ENCODE peak calls at places on chromosome 18, in six cellular contexts. One of them, this sample, is unnamed.
A peak's percentile ranks its signal among the peaks of the same experiment; 100 is the strongest.

GRCh38 chr18:596288-596881 is 403 bp upstream of the CLUL1 start:
- DNase-seq in GM23338: peak; percentile 85
- DNase-seq in colonic mucosa: peak; percentile 72
- DNase-seq in AG09309: no peak
- DNase-seq in HFF-Myc: no peak
- DNase-seq in thoracic aorta: no peak
- DNase-seq in this sample: no peak

GRCh38 chr18:74190086-74190485 is 41.8 kb downstream of the TIMM21 start:
- DNase-seq in GM23338: no peak
- DNase-seq in colonic mucosa: no peak
- DNase-seq in AG09309: no peak
- DNase-seq in HFF-Myc: no peak
- DNase-seq in thoracic aorta: no peak
- DNase-seq in this sample: peak; percentile 26

GRCh38 chr18:2911533-2911932 is 64.7 kb downstream of the EMILIN2 start:
- DNase-seq in GM23338: no peak
- DNase-seq in colonic mucosa: no peak
- DNase-seq in AG09309: no peak
- DNase-seq in HFF-Myc: no peak
- DNase-seq in thoracic aorta: no peak
- DNase-seq in this sample: no peak

GRCh38 chr18:41982942-41983660 is 28.1 kb downstream of the PIK3C3 start:
- DNase-seq in GM23338: no peak
- DNase-seq in colonic mucosa: no peak
- DNase-seq in AG09309: no peak
- DNase-seq in HFF-Myc: no peak
- DNase-seq in thoracic aorta: no peak
- DNase-seq in this sample: no peak

GRCh38 chr18:55781481-55781957 is 193.5 kb upstream of the TCF4 start:
- DNase-seq in GM23338: peak; percentile 83
- DNase-seq in colonic mucosa: no peak
- DNase-seq in AG09309: no peak
- DNase-seq in HFF-Myc: peak; percentile 57
- DNase-seq in thoracic aorta: no peak
- DNase-seq in this sample: peak; percentile 14

GRCh38 chr18:2027026-2027425 is 544.3 kb downstream of the METTL4 start:
- DNase-seq in GM23338: no peak
- DNase-seq in colonic mucosa: no peak
- DNase-seq in AG09309: no peak
- DNase-seq in HFF-Myc: no peak
- DNase-seq in thoracic aorta: no peak
- DNase-seq in this sample: no peak

GRCh38 chr18:50737127-50737526 is 82.7 kb downstream of the MRO start:
- DNase-seq in GM23338: no peak
- DNase-seq in colonic mucosa: no peak
- DNase-seq in AG09309: no peak
- DNase-seq in HFF-Myc: no peak
- DNase-seq in thoracic aorta: no peak
- DNase-seq in this sample: no peak

GRCh38 chr18:3604626-3605408 is 154.8 kb downstream of the TGIF1 start:
- DNase-seq in GM23338: peak; percentile 54
- DNase-seq in colonic mucosa: no peak
- DNase-seq in AG09309: peak; percentile 99
- DNase-seq in HFF-Myc: peak; percentile 82
- DNase-seq in thoracic aorta: no peak
- DNase-seq in this sample: peak; percentile 98

GRCh38 chr18:74512321-74513053 is 16.3 kb downstream of the CNDP2 start:
- DNase-seq in GM23338: no peak
- DNase-seq in colonic mucosa: no peak
- DNase-seq in AG09309: no peak
- DNase-seq in HFF-Myc: no peak
- DNase-seq in thoracic aorta: no peak
- DNase-seq in this sample: no peak

DNA sequence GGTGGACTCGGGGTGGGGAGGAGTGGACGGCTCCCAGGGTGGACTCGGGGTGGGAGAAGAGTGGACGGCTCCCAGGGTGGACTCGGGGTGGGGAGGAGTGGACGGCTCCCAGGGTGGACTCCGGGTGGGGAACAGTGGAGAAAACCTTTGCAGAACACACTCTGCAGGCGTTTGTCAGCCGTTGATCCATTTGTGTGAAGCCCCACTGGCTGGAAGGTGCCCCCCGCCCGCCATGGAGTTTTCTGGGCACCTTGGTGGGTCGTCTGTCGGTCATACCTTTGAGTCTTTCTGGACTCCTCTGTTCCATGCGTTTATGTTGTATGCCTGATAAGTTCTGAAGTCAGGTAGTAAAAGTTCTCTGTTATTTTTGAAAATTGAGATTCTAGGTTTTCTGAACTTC is 12.5 kb downstream of the CTDP1 start:
- DNase-seq in GM23338: no peak
- DNase-seq in colonic mucosa: no peak
- DNase-seq in AG09309: no peak
- DNase-seq in HFF-Myc: no peak
- DNase-seq in thoracic aorta: no peak
- DNase-seq in this sample: no peak
- TF ChIP-seq CTCF in GM23338: no peak
- TF ChIP-seq CTCF in colonic mucosa: no peak
- TF ChIP-seq CTCF in AG09309: no peak
- TF ChIP-seq CTCF in HFF-Myc: no peak
- TF ChIP-seq CTCF in thoracic aorta: no peak
- TF ChIP-seq CTCF in this sample: no peak

DNA sequence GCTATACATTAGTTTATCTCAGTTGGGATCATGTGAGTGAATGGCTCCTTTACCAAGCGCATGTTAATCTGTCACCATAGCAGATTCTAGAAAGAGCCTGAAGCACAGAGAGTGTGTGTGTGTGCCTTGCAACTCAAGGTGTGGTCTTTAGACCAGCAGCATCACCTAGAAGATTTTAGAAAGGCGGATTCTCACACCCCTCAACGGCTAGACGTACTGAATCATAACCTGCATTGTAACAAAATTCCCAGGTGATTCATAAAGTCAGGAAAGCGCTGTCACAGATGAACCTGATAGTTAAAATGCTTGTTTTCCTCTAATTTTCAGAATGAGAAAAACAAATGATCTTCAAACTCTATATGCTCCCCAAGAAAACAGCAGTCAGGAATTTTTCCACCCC is 45.5 kb upstream of the MAPRE2 start:
- DNase-seq in GM23338: no peak
- DNase-seq in colonic mucosa: no peak
- DNase-seq in AG09309: no peak
- DNase-seq in HFF-Myc: no peak
- DNase-seq in thoracic aorta: no peak
- DNase-seq in this sample: no peak
- H3K4me3 ChIP-seq in GM23338: no peak overlapping the region
- H3K4me3 ChIP-seq in colonic mucosa: no peak overlapping the region
- H3K4me3 ChIP-seq in AG09309: no peak overlapping the region
- H3K4me3 ChIP-seq in HFF-Myc: no peak overlapping the region
- H3K4me3 ChIP-seq in thoracic aorta: no peak overlapping the region
- H3K4me3 ChIP-seq in this sample: no peak overlapping the region

DNA sequence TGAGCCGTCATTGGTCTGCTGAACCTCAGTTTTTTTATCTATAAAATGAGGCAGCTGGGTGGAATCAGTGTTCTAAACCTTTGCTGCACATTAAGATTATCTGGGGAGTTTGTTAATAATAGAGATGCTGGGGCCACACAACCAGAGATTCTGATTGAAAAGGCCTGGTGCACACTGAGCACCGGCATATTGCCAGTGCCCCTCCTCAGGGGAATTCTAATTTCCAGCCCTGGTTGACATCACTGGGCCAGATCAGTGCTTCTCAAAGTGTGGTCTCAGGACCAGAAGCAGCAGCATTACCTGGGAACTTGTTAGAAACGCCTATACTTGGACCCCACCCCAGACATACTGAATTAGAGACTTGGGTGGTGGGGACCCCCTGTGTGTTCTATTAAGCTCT is 112.5 kb downstream of the SETBP1 start:
- DNase-seq in GM23338: no peak
- DNase-seq in colonic mucosa: no peak
- DNase-seq in AG09309: no peak
- DNase-seq in HFF-Myc: no peak
- DNase-seq in thoracic aorta: no peak
- DNase-seq in this sample: no peak
- TF ChIP-seq CTCF in GM23338: no peak
- TF ChIP-seq CTCF in colonic mucosa: no peak
- TF ChIP-seq CTCF in AG09309: no peak
- TF ChIP-seq CTCF in HFF-Myc: no peak
- TF ChIP-seq CTCF in thoracic aorta: no peak
- TF ChIP-seq CTCF in this sample: no peak

DNA sequence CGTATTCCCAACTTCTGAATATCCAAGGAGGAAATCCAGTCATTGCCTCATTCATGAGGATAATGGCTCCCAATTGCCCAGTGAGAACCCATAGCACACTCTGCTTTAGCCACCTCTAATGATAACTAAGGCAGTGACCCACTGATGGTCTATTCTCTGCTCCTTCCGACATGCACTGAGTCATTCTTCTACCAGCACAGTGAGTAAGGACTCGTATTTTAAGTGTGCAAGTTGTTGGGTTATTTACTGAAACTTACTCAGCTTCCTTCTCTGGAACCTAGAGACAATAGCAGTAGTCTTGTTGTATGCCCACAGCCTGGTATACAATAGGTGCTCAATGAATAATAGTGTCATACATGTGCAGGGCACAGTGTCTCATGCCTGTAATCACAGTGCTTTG is 81.1 kb upstream of the ZNF397 start:
- DNase-seq in GM23338: no peak
- DNase-seq in colonic mucosa: no peak
- DNase-seq in AG09309: no peak
- DNase-seq in HFF-Myc: no peak
- DNase-seq in thoracic aorta: no peak
- DNase-seq in this sample: no peak
- H3K4me3 ChIP-seq in GM23338: no peak overlapping the region
- H3K4me3 ChIP-seq in colonic mucosa: no peak overlapping the region
- H3K4me3 ChIP-seq in AG09309: no peak overlapping the region
- H3K4me3 ChIP-seq in HFF-Myc: no peak overlapping the region
- H3K4me3 ChIP-seq in thoracic aorta: no peak overlapping the region
- H3K4me3 ChIP-seq in this sample: no peak overlapping the region

GRCh38 chr18:48609114-48609513 is 70.3 kb downstream of the CTIF start:
- DNase-seq in GM23338: no peak
- DNase-seq in colonic mucosa: no peak
- DNase-seq in AG09309: no peak
- DNase-seq in HFF-Myc: no peak
- DNase-seq in thoracic aorta: no peak
- DNase-seq in this sample: no peak

GRCh38 chr18:48607049-48607984 is 68.5 kb downstream of the CTIF start:
- DNase-seq in GM23338: no peak
- DNase-seq in colonic mucosa: no peak
- DNase-seq in AG09309: peak; percentile 55
- DNase-seq in HFF-Myc: peak; percentile 59
- DNase-seq in thoracic aorta: no peak
- DNase-seq in this sample: peak; percentile 74

GRCh38 chr18:48608581-48608980 is 69.8 kb downstream of the CTIF start:
- DNase-seq in GM23338: no peak
- DNase-seq in colonic mucosa: no peak
- DNase-seq in AG09309: no peak
- DNase-seq in HFF-Myc: no peak
- DNase-seq in thoracic aorta: no peak
- DNase-seq in this sample: no peak

GRCh38 chr18:48602759-48603390 is 64.0 kb downstream of the CTIF start:
- DNase-seq in GM23338: no peak
- DNase-seq in colonic mucosa: no peak
- DNase-seq in AG09309: no peak
- DNase-seq in HFF-Myc: no peak
- DNase-seq in thoracic aorta: no peak
- DNase-seq in this sample: no peak

DNA sequence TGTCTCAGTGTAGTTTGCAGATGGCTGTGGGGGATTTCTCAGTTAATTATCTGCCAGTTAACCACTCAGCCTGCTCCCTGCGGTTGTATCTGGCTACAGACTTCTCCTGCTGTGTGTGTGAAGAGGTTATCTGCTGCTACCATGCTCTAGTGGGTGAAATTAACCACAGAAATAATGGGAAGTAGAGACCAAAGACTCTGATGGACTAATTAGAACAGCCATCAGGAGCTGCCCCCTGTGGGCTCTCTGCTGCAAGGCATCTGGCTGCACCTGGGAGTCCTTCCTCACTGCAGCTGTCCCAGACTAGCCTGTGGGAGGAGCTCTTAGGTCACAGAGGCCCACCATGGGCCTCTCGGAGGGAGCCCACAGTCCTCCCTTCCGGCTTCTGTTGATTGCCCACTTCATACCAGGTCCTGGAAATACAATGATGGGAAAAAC is 66.6 kb downstream of the CTIF start:
- DNase-seq in GM23338: peak; percentile 87
- DNase-seq in colonic mucosa: no peak
- DNase-seq in AG09309: no peak
- DNase-seq in HFF-Myc: no peak
- DNase-seq in thoracic aorta: no peak
- DNase-seq in this sample: no peak
- TF ChIP-seq CTCF in GM23338: peak; percentile 70
- TF ChIP-seq CTCF in colonic mucosa: no peak
- TF ChIP-seq CTCF in AG09309: no peak
- TF ChIP-seq CTCF in HFF-Myc: peak; percentile 34
- TF ChIP-seq CTCF in thoracic aorta: no peak
- TF ChIP-seq CTCF in this sample: peak; percentile 1

GRCh38 chr18:29157057-29157780 is 980.3 kb upstream of the CDH2 start:
- DNase-seq in GM23338: no peak
- DNase-seq in colonic mucosa: no peak
- DNase-seq in AG09309: no peak
- DNase-seq in HFF-Myc: no peak
- DNase-seq in thoracic aorta: no peak
- DNase-seq in this sample: no peak
- H3K4me3 ChIP-seq in GM23338: no peak overlapping the region
- H3K4me3 ChIP-seq in colonic mucosa: no peak overlapping the region
- H3K4me3 ChIP-seq in AG09309: no peak overlapping the region
- H3K4me3 ChIP-seq in HFF-Myc: no peak overlapping the region
- H3K4me3 ChIP-seq in thoracic aorta: no peak overlapping the region
- H3K4me3 ChIP-seq in this sample: no peak overlapping the region

GRCh38 chr18:26549486-26550435 is 1.4 kb upstream of the KCTD1 start:
- DNase-seq in GM23338: peak; percentile 71
- DNase-seq in colonic mucosa: peak; percentile 79
- DNase-seq in AG09309: peak; percentile 21
- DNase-seq in HFF-Myc: peak; percentile 47
- DNase-seq in thoracic aorta: no peak
- DNase-seq in this sample: no peak

GRCh38 chr18:26551217-26551708 is 2.9 kb upstream of the KCTD1 start:
- DNase-seq in GM23338: no peak
- DNase-seq in colonic mucosa: no peak
- DNase-seq in AG09309: no peak
- DNase-seq in HFF-Myc: no peak
- DNase-seq in thoracic aorta: no peak
- DNase-seq in this sample: no peak

GRCh38 chr18:26555804-26556553 is 7.6 kb upstream of the KCTD1 start:
- DNase-seq in GM23338: no peak
- DNase-seq in colonic mucosa: no peak
- DNase-seq in AG09309: no peak
- DNase-seq in HFF-Myc: no peak
- DNase-seq in thoracic aorta: no peak
- DNase-seq in this sample: no peak

GRCh38 chr18:26556573-26556972 is 8.2 kb upstream of the KCTD1 start:
- DNase-seq in GM23338: no peak
- DNase-seq in colonic mucosa: no peak
- DNase-seq in AG09309: no peak
- DNase-seq in HFF-Myc: no peak
- DNase-seq in thoracic aorta: no peak
- DNase-seq in this sample: no peak

GRCh38 chr18:26553943-26554342 is 5.6 kb upstream of the KCTD1 start:
- DNase-seq in GM23338: no peak
- DNase-seq in colonic mucosa: no peak
- DNase-seq in AG09309: no peak
- DNase-seq in HFF-Myc: no peak
- DNase-seq in thoracic aorta: no peak
- DNase-seq in this sample: no peak
- TF ChIP-seq CTCF in GM23338: no peak
- TF ChIP-seq CTCF in colonic mucosa: no peak
- TF ChIP-seq CTCF in AG09309: no peak
- TF ChIP-seq CTCF in HFF-Myc: no peak
- TF ChIP-seq CTCF in thoracic aorta: no peak
- TF ChIP-seq CTCF in this sample: no peak

This sample was measured in AG04449.